ENCODE peak calls at places on chromosome 4, in five cellular contexts. G is tibial artery, C is lower lobe of right lung, T is ovary, Y is PC-9. O is an unnamed sample.

GRCh38 chr4:35503435-35503834 is 740.9 kb downstream of the ARAP2 start:
- DNase-seq in C (no peak), G (no peak), Y (no peak), T (no peak), O (no peak)

GRCh38 chr4:1113311-1114009 is at the start of gene RNF212:
- DNase-seq in C (no peak), G (no peak), T (peak; percentile 69), Y (peak; percentile 27), O (peak; percentile 58)

GRCh38 chr4:184344899-184345572 is 127.4 kb upstream of the ENPP6 start:
- DNase-seq in G (no peak), Y (no peak), T (no peak), C (no peak), O (no peak)

GRCh38 chr4:174764105-174764729 is 64.8 kb downstream of the GLRA3 start:
- DNase-seq in G (no peak), T (no peak), Y (no peak), C (no peak), O (no peak)

GRCh38 chr4:36392049-36392448 is 110.6 kb downstream of the DTHD1 start:
- DNase-seq in T (no peak), Y (no peak), C (no peak), G (no peak), O (no peak)

GRCh38 chr4:158172196-158172557 is 648 bp downstream of the GASK1B start:
- DNase-seq in C (no peak), T (no peak), Y (no peak), G (no peak), O (no peak)

GRCh38 chr4:85055558-85055957 is 89.1 kb upstream of the WDFY3 start:
- DNase-seq in C (no peak), Y (no peak), G (no peak), T (no peak), O (no peak)

GRCh38 chr4:122764071-122764807 is 31.7 kb downstream of the BBS12 start:
- DNase-seq in C (no peak), Y (no peak), T (no peak), G (no peak), O (no peak)

GRCh38 chr4:172547724-172548123 is 620.9 kb upstream of the GALNT7 start:
- DNase-seq in T (no peak), C (no peak), Y (no peak), G (no peak), O (no peak)

GRCh38 chr4:23364167-23364566 is 525.7 kb downstream of the PPARGC1A start:
- DNase-seq in G (no peak), T (no peak), Y (no peak), C (no peak), O (no peak)

GRCh38 chr4:8230033-8230432 is 30.9 kb downstream of the SH3TC1 start:
- DNase-seq in T (no peak), Y (no peak), C (no peak), G (no peak), O (no peak)

GRCh38 chr4:17561195-17561909 is 15.6 kb upstream of the LAP3 start:
- DNase-seq in G (no peak), T (no peak), Y (no peak), C (no peak), O (no peak)

GRCh38 chr4:14667624-14668295 is 334.5 kb upstream of the CPEB2 start:
- DNase-seq in G (no peak), T (no peak), C (no peak), Y (peak; percentile 1), O (no peak)

GRCh38 chr4:14719053-14719452 is 283.2 kb upstream of the CPEB2 start:
- DNase-seq in T (no peak), C (peak; percentile 32), G (peak; percentile 25), Y (peak; percentile 70), O (no peak)

GRCh38 chr4:122450847-122451246 is 5.7 kb downstream of the IL2 start:
- DNase-seq in Y (no peak), C (no peak), G (no peak), T (no peak), O (no peak)

GRCh38 chr4:102867278-102868152 is 1.3 kb upstream of the CISD2 start:
- DNase-seq in C (no peak), T (no peak), G (no peak), Y (no peak), O (no peak)

GRCh38 chr4:121156822-121157769 is 7.0 kb downstream of the TNIP3 start:
- DNase-seq in G (peak; percentile 39), Y (peak; percentile 56), T (no peak), C (peak; percentile 67), O (peak; percentile 34)

GRCh38 chr4:128906581-128906980 is 97.1 kb downstream of the JADE1 start:
- DNase-seq in C (no peak), G (no peak), Y (no peak), T (no peak), O (no peak)

GRCh38 chr4:19776021-19776459 is 475.7 kb upstream of the SLIT2 start:
- DNase-seq in Y (peak; percentile 68), G (no peak), C (no peak), T (no peak), O (no peak)

DNA sequence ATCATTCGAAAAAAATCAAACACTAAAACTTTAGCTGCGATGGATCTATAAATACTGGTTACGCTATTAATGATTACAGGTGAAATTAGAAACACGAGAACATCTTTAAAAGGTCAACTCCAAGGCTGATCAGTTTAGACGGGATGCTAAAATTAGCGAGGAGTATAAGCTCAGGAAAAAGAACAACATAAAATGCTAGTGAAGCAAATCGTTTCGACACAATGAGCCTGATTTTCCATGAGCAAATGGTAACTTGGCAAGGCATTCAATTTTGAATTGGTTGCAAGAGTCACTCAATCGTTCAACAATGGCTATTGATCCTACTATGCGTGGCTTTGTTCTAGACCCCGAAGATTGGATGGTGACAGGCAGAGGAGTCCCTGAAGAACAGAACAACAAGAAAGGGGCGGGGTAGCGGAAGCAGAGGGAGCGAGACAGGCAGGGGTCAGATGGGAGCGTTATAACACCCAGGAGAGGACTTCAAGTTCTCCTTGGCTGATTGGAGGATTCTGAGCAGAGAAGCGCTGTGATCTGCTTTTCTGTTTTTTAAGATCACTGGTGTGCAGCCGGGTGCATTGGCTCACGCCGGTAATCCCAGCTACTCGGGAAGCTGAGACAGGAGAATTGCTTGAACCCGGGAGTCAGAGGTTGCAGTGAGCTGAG is 146.5 kb downstream of the RBM47 start:
- DNase-seq in Y (no peak), C (no peak), T (no peak), G (no peak), O (no peak)
- H3K4me1 ChIP-seq in Y (peaks cover 34% of the 10 kb centered on the region), C (peaks cover 17% of the 10 kb centered on the region), T (no peaks in the 10 kb centered on the region), G (no peaks in the 10 kb centered on the region), O (no peaks in the 10 kb centered on the region)

GRCh38 chr4:145920205-145920604 is 18.4 kb downstream of the ZNF827 start:
- DNase-seq in Y (no peak), T (no peak), G (no peak), C (no peak), O (no peak)
- H3K4me3 ChIP-seq in Y (no peak overlapping the region), T (no peak overlapping the region), G (no peak overlapping the region), C (no peak overlapping the region), O (no peak overlapping the region)

DNA sequence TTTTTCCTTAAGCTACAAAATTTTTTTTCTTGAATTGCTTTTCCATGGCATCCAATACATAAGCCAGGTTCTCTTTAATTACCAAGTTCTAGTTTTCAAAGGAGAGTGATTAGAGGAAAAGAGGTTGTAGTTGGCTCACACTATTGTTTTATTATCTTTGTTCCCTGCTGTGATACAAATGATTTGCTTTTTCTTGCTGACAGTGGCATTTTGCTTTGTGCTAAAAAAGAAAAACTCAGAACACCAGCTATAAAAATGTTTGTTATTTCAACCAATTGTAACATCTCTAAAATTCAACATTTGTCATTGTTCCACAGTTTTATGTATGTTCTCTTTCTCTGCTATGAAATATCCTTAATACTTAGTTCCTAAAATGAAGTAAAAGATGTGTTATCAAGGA is 1817.2 kb downstream of the STIM2 start:
- DNase-seq in G (no peak), Y (no peak), T (no peak), C (no peak), O (no peak)
- TF ChIP-seq CTCF in G (no peak), Y (no peak), T (no peak), C (no peak), O (no peak)

DNA sequence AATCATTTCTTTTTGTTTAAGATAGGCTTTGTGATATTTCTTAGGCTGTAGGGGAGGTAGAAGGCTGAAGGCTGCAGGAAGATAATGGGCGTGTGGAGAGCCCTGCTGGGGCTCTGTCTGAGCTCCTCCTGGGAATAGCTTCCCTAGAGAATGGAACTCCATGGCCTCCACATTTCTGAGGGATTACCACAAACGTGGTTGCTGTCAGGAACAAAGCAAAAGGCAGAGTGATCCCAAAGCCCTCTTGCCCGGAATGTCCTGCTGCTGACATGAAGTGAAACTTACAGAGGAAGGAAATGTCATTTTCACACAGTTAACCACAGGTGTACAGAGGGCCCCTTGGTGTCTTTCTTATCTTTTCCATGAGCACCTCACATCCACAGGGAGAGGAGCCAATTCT is 89.3 kb downstream of the DDIT4L start:
- DNase-seq in T (no peak), Y (no peak), C (no peak), G (no peak), O (no peak)
- H3K4me1 ChIP-seq in T (no peaks in the 10 kb centered on the region), Y (no peaks in the 10 kb centered on the region), C (no peaks in the 10 kb centered on the region), G (no peaks in the 10 kb centered on the region), O (peaks cover 6% of the 10 kb centered on the region)